ENCODE peak calls at places on chromosomes 13 and 19, in four cellular contexts. Z is suprapubic skin, G is brain microvascular endothelial cell, X is glomerular endothelial cell. U is an unnamed sample.

GRCh38 chr19:53961523-53962345 is 1.0 kb upstream of the CACNG8 start:
- DNase-seq in G (no peak), Z (no peak), X (no peak), U (peak)

GRCh38 chr19:45469835-45470146 is 2.0 kb downstream of the FOSB start:
- DNase-seq in G (no peak), X (no peak), Z (no peak), U (no peak)

GRCh38 chr13:106786006-106786579 is 218.2 kb upstream of the ARGLU1 start:
- DNase-seq in G (no peak), Z (no peak), X (no peak), U (no peak)

GRCh38 chr13:46173656-46174055 is 8.3 kb downstream of the LCP1 start:
- DNase-seq in G (no peak), X (no peak), Z (no peak), U (no peak)

GRCh38 chr13:74550039-74550438 is 415.8 kb upstream of the KLF12 start:
- DNase-seq in G (no peak), Z (no peak), X (no peak), U (no peak)

GRCh38 chr13:30679483-30680330 is 55.6 kb upstream of the ALOX5AP start:
- DNase-seq in X (no peak), Z (no peak), G (peak), U (peak)

GRCh38 chr13:21095311-21095710 is 33.9 kb upstream of the LATS2 start:
- DNase-seq in X (no peak), Z (no peak), G (no peak), U (no peak)

GRCh38 chr13:113862191-113862765 is 1.6 kb downstream of the GAS6 start:
- DNase-seq in Z (peak), G (no peak), X (no peak), U (no peak)

GRCh38 chr19:5204212-5204611 is 136.4 kb downstream of the PTPRS start:
- DNase-seq in G (no peak), X (no peak), Z (no peak), U (no peak)

GRCh38 chr13:43229506-43229905 is 206.1 kb downstream of the DNAJC15 start:
- DNase-seq in G (peak), Z (no peak), X (no peak), U (peak)

GRCh38 chr13:103386341-103386740 is 320.1 kb upstream of the SLC10A2 start:
- DNase-seq in G (peak), X (no peak), Z (no peak), U (peak)

GRCh38 chr13:87975035-87975434 is 303.9 kb downstream of the SLITRK5 start:
- DNase-seq in G (no peak), X (no peak), Z (no peak), U (peak)

GRCh38 chr19:13629687-13630357 is 123.5 kb upstream of the CACNA1A start:
- DNase-seq in X (no peak), G (no peak), Z (no peak), U (peak)

GRCh38 chr19:15631817-15632216 is 8.9 kb upstream of the CYP4F3 start:
- DNase-seq in X (no peak), Z (no peak), G (no peak), U (peak)

GRCh38 chr19:13841339-13842293 is 35.3 kb upstream of the NANOS3 start:
- DNase-seq in Z (peak), X (no peak), G (no peak), U (no peak)

GRCh38 chr19:42467437-42467760 is 24.7 kb upstream of the CXCL17 start:
- DNase-seq in Z (no peak), G (no peak), X (no peak), U (peak)

GRCh38 chr13:66409542-66409941 is 820.6 kb downstream of the PCDH9 start:
- DNase-seq in G (no peak), X (no peak), Z (no peak), U (no peak)

GRCh38 chr19:32029235-32029634 is 316.2 kb upstream of the ZNF507 start:
- DNase-seq in Z (no peak), G (no peak), X (no peak), U (no peak)

GRCh38 chr13:114067381-114067885 is 65.0 kb downstream of the RASA3 start:
- DNase-seq in X (no peak), G (no peak), Z (no peak), U (peak)

GRCh38 chr13:27125357-27126282 is 46.0 kb downstream of the USP12 start:
- DNase-seq in Z (no peak), G (no peak), X (no peak), U (peak)

GRCh38 chr13:69776937-69777336 is 330.7 kb upstream of the ATXN8OS start:
- DNase-seq in G (no peak), X (no peak), Z (no peak), U (no peak)

GRCh38 chr19:4988770-4989251 is 19.9 kb downstream of the KDM4B start:
- DNase-seq in Z (no peak), X (no peak), G (peak), U (peak)

GRCh38 chr13:24076636-24077035 is 83.9 kb upstream of the SPATA13 start:
- DNase-seq in X (no peak), Z (no peak), G (no peak), U (no peak)

GRCh38 chr19:5042556-5042955 is 73.6 kb downstream of the KDM4B start:
- DNase-seq in G (no peak), X (no peak), Z (no peak), U (no peak)

GRCh38 chr13:52850396-52851152 is 2.1 kb upstream of the PCDH8 start:
- DNase-seq in Z (no peak), X (no peak), G (no peak), U (no peak)

GRCh38 chr13:66154981-66155380 is 1075.2 kb downstream of the PCDH9 start:
- DNase-seq in G (no peak), Z (no peak), X (peak), U (no peak)

GRCh38 chr13:46992383-46992952 is 95.6 kb upstream of the HTR2A start:
- DNase-seq in X (no peak), G (peak), Z (no peak), U (peak)

GRCh38 chr13:36297600-36298338 is at the start of gene CCDC169:
- DNase-seq in Z (peak), G (peak), X (no peak), U (peak)

GRCh38 chr19:41106177-41106576 is 8.1 kb upstream of the CYP2F1 start:
- DNase-seq in G (no peak), Z (no peak), X (no peak), U (no peak)

GRCh38 chr13:46085737-46086136 is 19.1 kb downstream of the CPB2 start:
- DNase-seq in X (no peak), Z (no peak), G (no peak), U (no peak)

GRCh38 chr13:73039201-73040108 is 19.4 kb upstream of the KLF5 start:
- DNase-seq in Z (no peak), G (no peak), X (no peak), U (no peak)

GRCh38 chr13:79987323-79987722 is 353.6 kb downstream of the SPRY2 start:
- DNase-seq in G (no peak), X (no peak), Z (no peak), U (no peak)

GRCh38 chr19:29299416-29300380 is 86.7 kb upstream of the UQCRFS1 start:
- DNase-seq in X (no peak), G (no peak), Z (peak), U (no peak)

GRCh38 chr13:46831588-46832194 is 34.7 kb upstream of the ESD start:
- DNase-seq in X (peak), Z (no peak), G (peak), U (peak)

GRCh38 chr13:113423225-113424170 is 29.8 kb downstream of the ADPRHL1 start:
- DNase-seq in Z (no peak), G (no peak), X (no peak), U (no peak)

GRCh38 chr19:13995017-13995728 is 10.9 kb downstream of the RFX1 start:
- DNase-seq in Z (no peak), X (no peak), G (no peak), U (no peak)

GRCh38 chr13:113361406-113361805 is 2.5 kb downstream of the GRTP1 start:
- DNase-seq in G (no peak), Z (peak), X (no peak), U (no peak)

GRCh38 chr13:24459234-24459633 is 53.3 kb downstream of the PARP4 start:
- DNase-seq in Z (no peak), X (no peak), G (peak), U (no peak)

U was measured in A172.